ENCODE peak calls at places on chromosomes 1 and 21, in eight cellular contexts. A is brain microvascular endothelial cell, N is mesothelial cell of epicardium, E is upper lobe of right lung, X is esophagus muscularis mucosa, D is astrocyte of the spinal cord, S is heart left ventricle, G is Calu3. K is an unnamed sample.

GRCh38 chr1:29835486-29836273 is 599.4 kb downstream of the PTPRU start:
- DNase-seq in X (peak), N (no peak), E (no peak), G (no peak), A (no peak), S (no peak), D (no peak), K (no peak)

GRCh38 chr21:41755934-41756773 is 10.7 kb downstream of the RIPK4 start:
- DNase-seq in E (no peak), S (no peak), D (no peak), X (no peak), A (no peak), G (no peak), N (no peak), K (no peak)

GRCh38 chr21:41643246-41643966 is 123.4 kb downstream of the RIPK4 start:
- DNase-seq in G (no peak), X (no peak), D (peak), E (peak), N (no peak), S (no peak), A (no peak), K (no peak)

GRCh38 chr1:85230305-85230977 is 29.0 kb downstream of the C1orf52 start:
- DNase-seq in S (no peak), G (peak), A (no peak), E (no peak), D (no peak), N (no peak), X (no peak), K (peak)

GRCh38 chr1:114093624-114094302 is 59.9 kb downstream of the SYT6 start:
- DNase-seq in E (no peak), S (no peak), D (peak), X (no peak), N (no peak), G (no peak), A (peak), K (peak)

GRCh38 chr1:36256558-36257374 is 32.5 kb downstream of the THRAP3 start:
- DNase-seq in S (no peak), A (no peak), D (no peak), N (no peak), E (no peak), G (no peak), X (no peak), K (no peak)

GRCh38 chr1:198699167-198700015 is 60.6 kb downstream of the PTPRC start:
- DNase-seq in X (no peak), G (peak), S (peak), A (peak), D (peak), N (peak), E (peak), K (peak)

GRCh38 chr1:165207774-165208359 is 148.6 kb downstream of the LMX1A start:
- DNase-seq in G (no peak), E (no peak), X (no peak), A (no peak), N (no peak), D (no peak), S (no peak), K (no peak)

GRCh38 chr1:153678519-153679336 is at the start of gene NPR1:
- DNase-seq in E (peak), G (peak), N (peak), X (no peak), D (no peak), S (peak), A (no peak), K (peak)

GRCh38 chr1:56511323-56511722 is 68.0 kb downstream of the PLPP3 start:
- DNase-seq in G (no peak), D (no peak), A (no peak), N (no peak), X (no peak), S (no peak), E (no peak), K (no peak)

GRCh38 chr1:56515898-56516538 is 63.3 kb downstream of the PLPP3 start:
- DNase-seq in G (no peak), A (no peak), D (no peak), E (no peak), S (no peak), X (no peak), N (no peak), K (no peak)

GRCh38 chr1:56510642-56511021 is 68.7 kb downstream of the PLPP3 start:
- DNase-seq in D (no peak), N (no peak), X (no peak), G (no peak), S (no peak), E (no peak), A (no peak), K (no peak)

GRCh38 chr1:56509713-56510641 is 69.4 kb downstream of the PLPP3 start:
- DNase-seq in N (no peak), E (no peak), S (no peak), X (no peak), A (no peak), G (no peak), D (no peak), K (no peak)

GRCh38 chr1:56513095-56513494 is 66.3 kb downstream of the PLPP3 start:
- DNase-seq in X (no peak), G (no peak), D (no peak), N (no peak), A (no peak), E (no peak), S (peak), K (no peak)
- TF ChIP-seq CTCF in X (no peak), G (no peak), D (no peak), N (no peak), A (no peak), E (no peak), S (no peak), K (no peak)

GRCh38 chr1:241847796-241848668 is at the start of gene EXO1:
- DNase-seq in G (peak), A (peak), D (peak), N (peak), E (peak), X (peak), S (peak), K (peak)
- TF ChIP-seq CTCF in G (no peak), A (peak), D (peak), N (no peak), E (peak), X (peak), S (peak), K (no peak)

DNA sequence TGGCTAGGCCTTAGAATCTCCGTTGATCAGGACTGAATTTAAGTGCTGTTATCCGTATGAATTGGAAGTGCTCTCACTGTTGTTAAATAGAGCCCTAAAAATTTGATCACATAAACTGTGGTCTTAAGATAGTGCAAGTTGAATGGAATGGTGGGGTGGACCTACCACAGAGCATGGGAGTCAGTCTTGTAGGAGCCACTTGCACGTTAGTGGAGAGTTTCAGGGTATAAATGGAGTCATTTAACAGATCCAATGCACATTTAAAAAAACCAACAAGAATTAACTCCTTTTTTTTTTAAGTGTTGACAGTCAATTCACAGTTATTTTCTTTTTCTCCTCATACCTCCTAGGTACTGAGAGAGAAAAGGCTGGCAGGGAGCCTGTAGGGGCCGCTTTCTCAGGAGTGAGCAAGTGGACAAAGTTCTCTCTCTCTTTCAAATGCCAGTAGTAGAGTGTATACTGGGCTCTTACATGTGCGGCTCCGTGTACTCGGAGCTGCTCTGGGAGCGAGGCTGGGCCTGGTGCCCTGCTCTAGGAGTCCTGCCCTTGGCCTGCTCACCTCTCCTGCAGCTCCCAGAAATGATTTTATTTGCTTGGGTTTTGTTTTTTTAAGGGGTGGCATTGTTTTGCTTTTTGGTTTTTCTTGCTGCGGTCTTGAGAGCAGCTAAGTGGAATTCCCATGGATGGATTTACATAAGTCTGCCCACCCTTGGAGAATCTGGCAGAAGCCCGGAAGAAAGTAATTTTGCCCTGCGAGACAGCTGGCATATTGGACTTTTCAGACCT is 91.3 kb downstream of the ATP5PO start:
- DNase-seq in E (no peak), D (peak), N (no peak), X (peak), G (no peak), S (no peak), A (no peak), K (no peak)
- TF ChIP-seq CTCF in E (no peak), D (peak), N (no peak), X (no peak), G (no peak), S (no peak), A (peak), K (no peak)

GRCh38 chr1:221356693-221357092 is 385.2 kb downstream of the DUSP10 start:
- DNase-seq in A (no peak), D (no peak), X (no peak), N (no peak), E (no peak), S (no peak), G (no peak), K (no peak)
- TF ChIP-seq CTCF in A (no peak), D (no peak), X (no peak), N (no peak), E (no peak), S (no peak), G (no peak), K (no peak)

GRCh38 chr1:228072658-228073043 is 9.9 kb upstream of the ARF1 start:
- DNase-seq in E (peak), G (no peak), S (peak), N (no peak), A (no peak), D (no peak), X (no peak), K (no peak)

GRCh38 chr1:228073061-228073869 is 9.2 kb upstream of the ARF1 start:
- DNase-seq in A (no peak), G (no peak), S (peak), D (no peak), N (no peak), X (no peak), E (peak), K (no peak)

GRCh38 chr1:228074954-228075730 is 7.4 kb upstream of the ARF1 start:
- DNase-seq in A (no peak), D (no peak), E (peak), X (no peak), N (no peak), S (peak), G (no peak), K (no peak)

GRCh38 chr1:228075801-228076271 is 6.7 kb upstream of the ARF1 start:
- DNase-seq in E (peak), X (no peak), S (peak), A (no peak), N (no peak), D (no peak), G (no peak), K (peak)

GRCh38 chr1:228073870-228074545 is 8.5 kb upstream of the ARF1 start:
- DNase-seq in S (peak), G (peak), N (no peak), A (no peak), E (peak), D (no peak), X (no peak), K (peak)
- TF ChIP-seq CTCF in S (no peak), G (no peak), N (no peak), A (peak), E (no peak), D (peak), X (no peak), K (no peak)

DNA sequence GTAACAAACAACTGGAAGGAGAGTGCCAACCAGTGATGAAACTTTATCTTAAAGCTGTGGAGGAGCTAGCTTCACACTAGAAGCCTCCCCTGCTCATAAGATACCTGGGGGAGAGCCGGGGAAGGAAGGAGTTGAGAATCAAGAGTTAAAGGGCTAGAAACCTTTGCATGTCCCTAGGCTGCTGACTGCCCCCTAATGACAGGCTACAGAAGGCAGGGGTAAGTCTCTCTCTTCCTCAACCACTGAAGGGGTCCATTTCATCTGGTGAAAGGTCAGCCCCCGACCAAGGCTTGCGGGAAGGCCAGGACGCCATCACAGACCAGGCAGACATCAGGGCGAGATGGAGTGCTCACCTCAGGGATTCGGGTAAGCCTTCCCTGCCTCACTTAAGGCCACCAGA is 65.6 kb upstream of the GRHL3 start:
- DNase-seq in D (no peak), E (no peak), G (no peak), A (no peak), N (no peak), S (no peak), X (no peak), K (no peak)
- TF ChIP-seq CTCF in D (no peak), E (no peak), G (no peak), A (no peak), N (no peak), S (no peak), X (no peak), K (no peak)